ENCODE peak calls at places on chromosomes 7 and 10, in seven cellular contexts. One of them, this sample, is unnamed.

GRCh38 chr7:139054101-139054500 is 18.3 kb upstream of the ZC3HAV1L start:
- DNase-seq in fibroblast of lung: no peak
- DNase-seq in CD4-positive, alpha-beta T cell: no peak
- DNase-seq in CD8-positive, alpha-beta T cell: no peak
- DNase-seq in Calu3: no peak
- DNase-seq in hepatocyte: no peak
- DNase-seq in cardiac muscle cell: no peak
- DNase-seq in this sample: no peak

GRCh38 chr10:86295791-86296190 is 70.8 kb downstream of the GRID1 start:
- DNase-seq in fibroblast of lung: no peak
- DNase-seq in hepatocyte: no peak
- DNase-seq in CD8-positive, alpha-beta T cell: no peak
- DNase-seq in Calu3: no peak
- DNase-seq in CD4-positive, alpha-beta T cell: no peak
- DNase-seq in cardiac muscle cell: no peak
- DNase-seq in this sample: no peak

GRCh38 chr7:45116048-45116447 is 4.6 kb upstream of the TBRG4 start:
- DNase-seq in Calu3: no peak
- DNase-seq in hepatocyte: no peak
- DNase-seq in CD4-positive, alpha-beta T cell: no peak
- DNase-seq in cardiac muscle cell: no peak
- DNase-seq in fibroblast of lung: no peak
- DNase-seq in CD8-positive, alpha-beta T cell: no peak
- DNase-seq in this sample: no peak

GRCh38 chr7:148588168-148588890 is 2.2 kb upstream of the C7orf33 start:
- DNase-seq in Calu3: no peak
- DNase-seq in CD8-positive, alpha-beta T cell: no peak
- DNase-seq in CD4-positive, alpha-beta T cell: no peak
- DNase-seq in fibroblast of lung: no peak
- DNase-seq in cardiac muscle cell: no peak
- DNase-seq in hepatocyte: no peak
- DNase-seq in this sample: no peak

GRCh38 chr7:108147031-108147563 is 16.9 kb upstream of the LAMB4 start:
- DNase-seq in hepatocyte: peak
- DNase-seq in cardiac muscle cell: no peak
- DNase-seq in fibroblast of lung: no peak
- DNase-seq in CD8-positive, alpha-beta T cell: no peak
- DNase-seq in CD4-positive, alpha-beta T cell: no peak
- DNase-seq in Calu3: no peak
- DNase-seq in this sample: no peak

GRCh38 chr7:23469150-23469960 is 936 bp downstream of the IGF2BP3 start:
- DNase-seq in CD4-positive, alpha-beta T cell: peak
- DNase-seq in CD8-positive, alpha-beta T cell: no peak
- DNase-seq in hepatocyte: peak
- DNase-seq in fibroblast of lung: no peak
- DNase-seq in Calu3: peak
- DNase-seq in cardiac muscle cell: peak
- DNase-seq in this sample: peak

GRCh38 chr10:28242560-28243204 is 60.2 kb downstream of the MPP7 start:
- DNase-seq in CD4-positive, alpha-beta T cell: no peak
- DNase-seq in Calu3: no peak
- DNase-seq in cardiac muscle cell: no peak
- DNase-seq in CD8-positive, alpha-beta T cell: no peak
- DNase-seq in hepatocyte: no peak
- DNase-seq in fibroblast of lung: no peak
- DNase-seq in this sample: no peak

GRCh38 chr7:20270867-20271266 is 53.7 kb upstream of the MACC1 start:
- DNase-seq in CD8-positive, alpha-beta T cell: no peak
- DNase-seq in cardiac muscle cell: no peak
- DNase-seq in hepatocyte: no peak
- DNase-seq in fibroblast of lung: no peak
- DNase-seq in CD4-positive, alpha-beta T cell: no peak
- DNase-seq in Calu3: no peak
- DNase-seq in this sample: peak

GRCh38 chr7:100467638-100468373 is 3.7 kb upstream of the SPACDR start:
- DNase-seq in hepatocyte: no peak
- DNase-seq in cardiac muscle cell: no peak
- DNase-seq in Calu3: no peak
- DNase-seq in fibroblast of lung: no peak
- DNase-seq in CD4-positive, alpha-beta T cell: no peak
- DNase-seq in CD8-positive, alpha-beta T cell: no peak
- DNase-seq in this sample: no peak

GRCh38 chr10:69649771-69650550 is 19.9 kb downstream of the FAM241B start:
- DNase-seq in cardiac muscle cell: no peak
- DNase-seq in hepatocyte: peak
- DNase-seq in CD4-positive, alpha-beta T cell: no peak
- DNase-seq in CD8-positive, alpha-beta T cell: no peak
- DNase-seq in fibroblast of lung: no peak
- DNase-seq in Calu3: no peak
- DNase-seq in this sample: no peak
- TF ChIP-seq CTCF in cardiac muscle cell: peak
- TF ChIP-seq CTCF in hepatocyte: peak
- TF ChIP-seq CTCF in CD4-positive, alpha-beta T cell: no peak
- TF ChIP-seq CTCF in CD8-positive, alpha-beta T cell: no peak
- TF ChIP-seq CTCF in fibroblast of lung: peak
- TF ChIP-seq CTCF in Calu3: no peak
- TF ChIP-seq CTCF in this sample: no peak

DNA sequence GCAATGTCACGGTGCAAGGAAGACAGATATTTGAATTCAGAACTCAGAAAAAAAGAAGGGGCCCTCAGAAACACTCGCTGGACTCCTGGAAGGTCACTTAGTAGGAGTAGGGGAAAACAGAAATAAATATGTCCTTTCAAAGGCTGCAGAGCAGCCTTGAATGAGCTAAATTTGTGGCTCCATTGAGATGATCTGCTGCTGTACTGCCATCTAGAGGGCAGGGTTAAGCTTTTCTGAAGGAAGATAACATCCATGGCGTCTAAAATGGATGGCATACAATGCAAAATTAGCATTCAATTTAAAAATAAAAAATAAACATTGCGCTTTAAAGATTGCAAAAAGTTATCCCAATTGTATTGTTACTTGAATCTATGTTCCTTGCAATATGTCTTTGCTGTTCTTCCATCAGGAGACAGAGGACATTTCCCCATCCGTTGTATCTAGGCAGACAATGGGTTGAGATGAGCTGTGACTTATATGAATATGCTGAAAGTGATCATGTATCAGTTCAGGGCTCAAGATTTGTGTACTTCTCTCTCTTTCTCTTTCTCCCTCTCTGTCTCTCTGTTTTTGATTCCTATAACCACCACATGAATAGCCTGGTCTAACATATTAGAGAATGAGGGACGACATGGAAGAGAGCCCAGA is 642.2 kb downstream of the SH2D4B start:
- DNase-seq in hepatocyte: peak
- DNase-seq in Calu3: peak
- DNase-seq in cardiac muscle cell: no peak
- DNase-seq in fibroblast of lung: no peak
- DNase-seq in CD4-positive, alpha-beta T cell: no peak
- DNase-seq in CD8-positive, alpha-beta T cell: no peak
- DNase-seq in this sample: peak
- TF ChIP-seq CTCF in hepatocyte: peak
- TF ChIP-seq CTCF in Calu3: peak
- TF ChIP-seq CTCF in cardiac muscle cell: no peak
- TF ChIP-seq CTCF in fibroblast of lung: no peak
- TF ChIP-seq CTCF in CD4-positive, alpha-beta T cell: no peak
- TF ChIP-seq CTCF in CD8-positive, alpha-beta T cell: no peak
- TF ChIP-seq CTCF in this sample: peak

GRCh38 chr10:61594430-61594829 is 68.3 kb upstream of the CABCOCO1 start:
- DNase-seq in CD4-positive, alpha-beta T cell: no peak
- DNase-seq in Calu3: no peak
- DNase-seq in cardiac muscle cell: no peak
- DNase-seq in CD8-positive, alpha-beta T cell: no peak
- DNase-seq in hepatocyte: no peak
- DNase-seq in fibroblast of lung: no peak
- DNase-seq in this sample: no peak

GRCh38 chr10:61586829-61587228 is 75.9 kb upstream of the CABCOCO1 start:
- DNase-seq in Calu3: no peak
- DNase-seq in fibroblast of lung: no peak
- DNase-seq in CD4-positive, alpha-beta T cell: no peak
- DNase-seq in hepatocyte: no peak
- DNase-seq in CD8-positive, alpha-beta T cell: no peak
- DNase-seq in cardiac muscle cell: no peak
- DNase-seq in this sample: no peak

GRCh38 chr10:61588770-61589211 is 73.9 kb upstream of the CABCOCO1 start:
- DNase-seq in Calu3: no peak
- DNase-seq in hepatocyte: peak
- DNase-seq in CD4-positive, alpha-beta T cell: no peak
- DNase-seq in CD8-positive, alpha-beta T cell: no peak
- DNase-seq in fibroblast of lung: peak
- DNase-seq in cardiac muscle cell: no peak
- DNase-seq in this sample: no peak

GRCh38 chr10:61589547-61590243 is 73.0 kb upstream of the CABCOCO1 start:
- DNase-seq in fibroblast of lung: no peak
- DNase-seq in Calu3: no peak
- DNase-seq in CD4-positive, alpha-beta T cell: no peak
- DNase-seq in CD8-positive, alpha-beta T cell: no peak
- DNase-seq in hepatocyte: no peak
- DNase-seq in cardiac muscle cell: no peak
- DNase-seq in this sample: no peak

DNA sequence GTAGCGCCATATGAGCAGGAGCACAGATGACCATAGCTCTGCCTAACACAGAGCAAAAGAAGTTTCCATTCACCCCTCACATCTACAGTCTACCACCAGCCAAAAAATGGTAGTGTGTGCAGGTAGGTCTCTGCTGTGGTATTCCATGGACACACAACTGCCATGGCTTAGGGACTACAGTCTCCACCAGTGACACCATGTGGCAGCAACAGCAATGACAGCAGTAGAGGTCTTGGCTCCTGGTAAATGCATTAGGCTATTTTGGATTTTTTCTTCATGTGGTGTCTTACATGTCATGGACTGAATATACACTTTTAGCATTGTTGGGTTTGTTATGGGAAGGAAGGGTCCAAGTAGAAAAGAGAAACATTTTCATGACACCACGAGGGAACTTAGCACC is 70.1 kb upstream of the CABCOCO1 start:
- DNase-seq in fibroblast of lung: no peak
- DNase-seq in cardiac muscle cell: peak
- DNase-seq in CD4-positive, alpha-beta T cell: no peak
- DNase-seq in hepatocyte: peak
- DNase-seq in Calu3: peak
- DNase-seq in CD8-positive, alpha-beta T cell: no peak
- DNase-seq in this sample: no peak
- TF ChIP-seq CTCF in fibroblast of lung: peak
- TF ChIP-seq CTCF in cardiac muscle cell: peak
- TF ChIP-seq CTCF in CD4-positive, alpha-beta T cell: no peak
- TF ChIP-seq CTCF in hepatocyte: peak
- TF ChIP-seq CTCF in Calu3: no peak
- TF ChIP-seq CTCF in CD8-positive, alpha-beta T cell: no peak
- TF ChIP-seq CTCF in this sample: peak

GRCh38 chr7:29484280-29484679 is 79.4 kb upstream of the PRR15 start:
- DNase-seq in hepatocyte: no peak
- DNase-seq in Calu3: no peak
- DNase-seq in cardiac muscle cell: no peak
- DNase-seq in CD4-positive, alpha-beta T cell: no peak
- DNase-seq in fibroblast of lung: no peak
- DNase-seq in CD8-positive, alpha-beta T cell: no peak
- DNase-seq in this sample: no peak

GRCh38 chr7:29486191-29486700 is 77.4 kb upstream of the PRR15 start:
- DNase-seq in hepatocyte: no peak
- DNase-seq in cardiac muscle cell: no peak
- DNase-seq in CD8-positive, alpha-beta T cell: no peak
- DNase-seq in CD4-positive, alpha-beta T cell: no peak
- DNase-seq in fibroblast of lung: no peak
- DNase-seq in Calu3: no peak
- DNase-seq in this sample: no peak

GRCh38 chr7:29483219-29484104 is 80.2 kb upstream of the PRR15 start:
- DNase-seq in Calu3: no peak
- DNase-seq in cardiac muscle cell: peak
- DNase-seq in hepatocyte: no peak
- DNase-seq in CD4-positive, alpha-beta T cell: no peak
- DNase-seq in CD8-positive, alpha-beta T cell: no peak
- DNase-seq in fibroblast of lung: no peak
- DNase-seq in this sample: no peak

GRCh38 chr7:29487424-29487823 is 76.2 kb upstream of the PRR15 start:
- DNase-seq in hepatocyte: no peak
- DNase-seq in CD4-positive, alpha-beta T cell: no peak
- DNase-seq in fibroblast of lung: no peak
- DNase-seq in Calu3: no peak
- DNase-seq in cardiac muscle cell: no peak
- DNase-seq in CD8-positive, alpha-beta T cell: no peak
- DNase-seq in this sample: no peak

DNA sequence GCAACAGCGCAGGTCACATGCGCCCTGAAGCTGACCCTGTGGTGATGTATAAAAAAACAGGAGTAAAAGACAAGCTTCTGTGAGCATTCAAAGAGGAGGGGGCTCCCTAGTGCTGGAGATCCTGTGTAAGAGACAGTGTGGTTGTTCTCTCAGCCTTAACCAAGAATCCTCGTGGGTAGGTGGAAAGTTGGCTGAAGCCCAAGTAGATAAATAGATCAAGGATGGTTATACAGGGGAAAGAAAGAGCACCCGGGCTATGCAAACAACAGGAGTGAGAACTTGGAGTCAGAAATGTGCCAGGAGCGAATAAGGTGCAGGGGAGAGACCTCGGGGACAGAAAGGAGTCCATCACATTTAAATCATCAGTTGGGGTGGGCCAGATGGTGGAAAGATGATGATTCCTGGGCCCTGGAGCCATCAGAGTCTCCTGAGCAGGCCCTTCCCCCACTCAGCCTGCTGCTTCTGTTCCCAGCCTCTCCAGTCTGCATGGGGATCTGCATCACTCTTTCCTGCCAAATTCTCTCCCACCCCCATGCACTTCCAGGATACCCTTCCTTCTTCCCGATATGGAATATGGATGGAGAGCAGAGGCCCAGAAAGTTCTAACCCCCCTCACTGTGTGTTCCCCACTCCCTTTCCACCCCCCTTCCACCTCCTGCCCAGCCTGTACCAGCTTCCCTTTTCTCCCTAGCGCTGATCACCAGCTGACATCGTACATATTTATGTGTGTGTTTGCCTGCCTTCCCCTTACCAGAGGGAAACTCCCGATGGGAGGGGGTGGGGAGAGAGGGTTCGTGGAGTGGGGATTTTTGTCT is 78.1 kb upstream of the PRR15 start:
- DNase-seq in hepatocyte: no peak
- DNase-seq in CD4-positive, alpha-beta T cell: no peak
- DNase-seq in CD8-positive, alpha-beta T cell: no peak
- DNase-seq in cardiac muscle cell: no peak
- DNase-seq in Calu3: no peak
- DNase-seq in fibroblast of lung: no peak
- DNase-seq in this sample: no peak
- TF ChIP-seq CTCF in hepatocyte: no peak
- TF ChIP-seq CTCF in CD4-positive, alpha-beta T cell: no peak
- TF ChIP-seq CTCF in CD8-positive, alpha-beta T cell: no peak
- TF ChIP-seq CTCF in cardiac muscle cell: no peak
- TF ChIP-seq CTCF in Calu3: no peak
- TF ChIP-seq CTCF in fibroblast of lung: no peak
- TF ChIP-seq CTCF in this sample: no peak

This sample was measured in GM10248.